ENCODE peak calls at places on chromosomes 3 and 15, in five cellular contexts. A is NCI-H1417; M is activated naive CD8-positive, alpha-beta T cell treated with anti-CD3 and anti-CD28 coated beads, Interleukin-2, amount 50 U/mL, for 24 hours; D is GM18507; H is stomach. T is an unnamed sample.

GRCh38 chr3:27978440-27978839 is 256.3 kb upstream of the EOMES start:
- DNase-seq in D (no peak), M (no peak), H (no peak), A (no peak), T (no peak)

GRCh38 chr15:86611392-86612040 is 531.8 kb downstream of the AGBL1 start:
- DNase-seq in M (no peak), H (no peak), A (no peak), D (no peak), T (no peak)

GRCh38 chr3:74409066-74409465 is 205.4 kb downstream of the CNTN3 start:
- DNase-seq in A (no peak), M (no peak), D (no peak), H (no peak), T (no peak)

GRCh38 chr3:113210608-113211369 is 568 bp upstream of the BOC start:
- DNase-seq in H (no peak), M (no peak), A (no peak), D (no peak), T (no peak)

GRCh38 chr3:70086336-70086735 is 86.8 kb downstream of the SAMMSON start:
- DNase-seq in M (no peak), H (no peak), A (no peak), D (no peak), T (no peak)

GRCh38 chr15:83398591-83398990 is 48.5 kb upstream of the SH3GL3 start:
- DNase-seq in H (no peak), A (no peak), D (no peak), M (no peak), T (no peak)

GRCh38 chr15:74168673-74169274 is 4.7 kb upstream of the ISLR start:
- DNase-seq in H (no peak), A (no peak), D (no peak), M (no peak), T (no peak)

GRCh38 chr15:89119489-89120478 is 31.5 kb downstream of the ABHD2 start:
- DNase-seq in A (peak; percentile 65), M (no peak), D (no peak), H (no peak), T (no peak)

GRCh38 chr3:54713455-54713854 is 214.4 kb downstream of the LRTM1 start:
- DNase-seq in H (no peak), M (no peak), D (no peak), A (no peak), T (no peak)

GRCh38 chr15:78933187-78934062 is 11.4 kb downstream of the CTSH start:
- DNase-seq in M (no peak), D (no peak), A (no peak), H (no peak), T (no peak)

GRCh38 chr3:9837701-9838582 is 5.9 kb downstream of the RPUSD3 start:
- DNase-seq in A (no peak), H (no peak), M (no peak), D (no peak), T (no peak)

GRCh38 chr15:89662893-89663673 is 7.8 kb upstream of the KIF7 start:
- DNase-seq in M (no peak), H (peak; percentile 66), D (no peak), A (no peak), T (no peak)

GRCh38 chr15:69305204-69305931 is 6.7 kb downstream of the PAQR5 start:
- DNase-seq in A (no peak), M (no peak), D (no peak), H (no peak), T (no peak)

GRCh38 chr3:100401674-100402036 is 316 bp downstream of the LNP1 start:
- DNase-seq in H (no peak), M (peak; percentile 58), D (no peak), A (peak; percentile 93), T (no peak)

GRCh38 chr15:101033801-101034200 is 114.6 kb downstream of the LRRK1 start:
- DNase-seq in M (no peak), H (no peak), D (no peak), A (no peak), T (no peak)

GRCh38 chr3:65277788-65278187 is 590.0 kb upstream of the ADAMTS9 start:
- DNase-seq in D (no peak), A (peak; percentile 77), H (no peak), M (no peak), T (no peak)

GRCh38 chr3:126277629-126278378 is 79.4 kb downstream of the KLF15 start:
- DNase-seq in H (no peak), D (no peak), A (no peak), M (no peak), T (no peak)

GRCh38 chr3:79052054-79052681 is 715.6 kb downstream of the ROBO1 start:
- DNase-seq in D (no peak), M (no peak), A (no peak), H (no peak), T (no peak)

GRCh38 chr15:77066961-77067690 is 3.8 kb downstream of the TSPAN3 start:
- DNase-seq in H (no peak), M (no peak), A (peak; percentile 58), D (no peak), T (no peak)

GRCh38 chr3:18712713-18713575 is 287.8 kb upstream of the SATB1 start:
- DNase-seq in M (peak; percentile 34), A (no peak), H (no peak), D (no peak), T (no peak)

GRCh38 chr15:62287066-62287857 is 122.2 kb upstream of the C2CD4B start:
- DNase-seq in D (no peak), M (no peak), A (peak; percentile 19), H (no peak), T (no peak)

GRCh38 chr3:33372218-33373081 is 67.8 kb downstream of the UBP1 start:
- DNase-seq in D (peak; percentile 23), M (peak; percentile 33), H (peak; percentile 45), A (peak; percentile 44), T (no peak)

GRCh38 chr15:76107169-76107568 is 47.4 kb downstream of the TMEM266 start:
- DNase-seq in M (no peak), D (no peak), A (no peak), H (no peak), T (no peak)

GRCh38 chr3:185519021-185519420 is 20.2 kb upstream of the TMEM41A start:
- DNase-seq in D (no peak), H (no peak), M (no peak), A (peak; percentile 42), T (no peak)

GRCh38 chr3:119781330-119782198 is at the start of gene NR1I2:
- DNase-seq in D (no peak), A (no peak), H (no peak), M (no peak), T (no peak)

GRCh38 chr3:190926619-190927018 is 64.1 kb upstream of the GMNC start:
- DNase-seq in D (no peak), H (no peak), M (no peak), A (no peak), T (no peak)

GRCh38 chr15:29361560-29361959 is 91.9 kb upstream of the NSMCE3 start:
- DNase-seq in M (no peak), H (no peak), D (no peak), A (peak; percentile 16), T (no peak)

GRCh38 chr3:187989458-187990153 is 164.4 kb upstream of the LPP start:
- DNase-seq in D (no peak), H (no peak), A (peak; percentile 92), M (no peak), T (no peak)

GRCh38 chr15:58165661-58166060 is 27.5 kb downstream of the AQP9 start:
- DNase-seq in A (peak; percentile 54), H (peak; percentile 76), M (no peak), D (no peak), T (no peak)

GRCh38 chr15:75995611-75996010 is 16.6 kb downstream of the NRG4 start:
- DNase-seq in M (no peak), H (no peak), D (no peak), A (no peak), T (no peak)

GRCh38 chr15:56794150-56794922 is 61.0 kb upstream of the ZNF280D start:
- DNase-seq in D (no peak), H (no peak), M (no peak), A (no peak), T (no peak)

GRCh38 chr3:33687406-33688010 is 30.5 kb downstream of the CLASP2 start:
- DNase-seq in H (no peak), M (no peak), A (no peak), D (no peak), T (no peak)

GRCh38 chr3:101803152-101803782 is 24.3 kb downstream of the NXPE3 start:
- DNase-seq in D (no peak), M (peak; percentile 53), A (peak; percentile 78), H (peak; percentile 42), T (no peak)

GRCh38 chr3:134885877-134886621 is 91.0 kb downstream of the EPHB1 start:
- DNase-seq in M (no peak), D (peak; percentile 35), H (no peak), A (no peak), T (peak; percentile 95)

GRCh38 chr3:170180952-170181876 is at the start of gene PHC3:
- DNase-seq in M (peak; percentile 94), H (peak; percentile 92), D (peak; percentile 97), A (peak; percentile 96), T (peak; percentile 73)

GRCh38 chr3:80770106-80771079 is 991.1 kb downstream of the GBE1 start:
- DNase-seq in A (no peak), H (no peak), M (no peak), D (no peak), T (peak; percentile 17)

GRCh38 chr3:188214442-188214841 is 60.5 kb downstream of the LPP start:
- DNase-seq in A (no peak), M (no peak), H (no peak), D (no peak), T (no peak)

GRCh38 chr3:121529308-121529707 is 16.5 kb downstream of the POLQ start:
- DNase-seq in H (no peak), A (peak; percentile 10), D (no peak), M (no peak), T (no peak)

GRCh38 chr3:123104550-123104949 is 37.7 kb downstream of the PDIA5 start:
- DNase-seq in A (no peak), D (no peak), H (no peak), M (no peak), T (no peak)

GRCh38 chr3:29065211-29065785 is 215.6 kb upstream of the RBMS3 start:
- DNase-seq in H (peak; percentile 69), D (no peak), A (peak; percentile 80), M (no peak), T (no peak)